ENCODE peak calls at places on chromosomes 11 and 22, in six cellular contexts. N, A, K, D, O and I are unnamed samples.

GRCh38 chr11:73991471-73992006 is 8.9 kb upstream of the UCP2 start:
- DNase-seq in N (no peak), A (no peak), K (no peak), D (peak), O (no peak), I (peak)

GRCh38 chr11:122976734-122977454 is 4.7 kb downstream of the BSX start:
- DNase-seq in N (no peak), A (no peak), K (no peak), D (no peak), O (no peak), I (no peak)

GRCh38 chr11:73323464-73323863 is 15.4 kb downstream of the ARHGEF17 start:
- DNase-seq in N (peak), A (peak), K (no peak), D (no peak), O (peak), I (no peak)

GRCh38 chr11:73145986-73146575 is 4.0 kb upstream of the FCHSD2 start:
- DNase-seq in N (no peak), A (no peak), K (no peak), D (no peak), O (no peak), I (no peak)

GRCh38 chr22:22048981-22049531 is 66.5 kb upstream of the TOP3B start:
- DNase-seq in N (no peak), A (no peak), K (no peak), D (no peak), O (no peak), I (peak)

GRCh38 chr22:43230983-43231723 is 44.2 kb upstream of the TTLL12 start:
- DNase-seq in N (peak), A (no peak), K (no peak), D (peak), O (peak), I (peak)

GRCh38 chr11:64522036-64522435 is 69.0 kb upstream of the SLC22A12 start:
- DNase-seq in N (no peak), A (no peak), K (no peak), D (no peak), O (no peak), I (no peak)

GRCh38 chr11:127612602-127613001 is 612.0 kb upstream of the KIRREL3 start:
- DNase-seq in N (no peak), A (no peak), K (no peak), D (no peak), O (no peak), I (no peak)

GRCh38 chr11:47185305-47186075 is 744 bp downstream of the PACSIN3 start:
- DNase-seq in N (peak), A (no peak), K (peak), D (no peak), O (no peak), I (no peak)

GRCh38 chr11:17412488-17413180 is 24.2 kb upstream of the KCNJ11 start:
- DNase-seq in N (peak), A (no peak), K (no peak), D (no peak), O (no peak), I (no peak)

GRCh38 chr11:1200611-1201191 is 22.2 kb upstream of the MUC5B start:
- DNase-seq in N (peak), A (peak), K (peak), D (no peak), O (no peak), I (no peak)

GRCh38 chr11:46294365-46295309 is 17.2 kb downstream of the CREB3L1 start:
- DNase-seq in N (no peak), A (peak), K (peak), D (no peak), O (peak), I (no peak)

GRCh38 chr11:85718991-85719807 is 33.2 kb upstream of the CCDC89 start:
- DNase-seq in N (no peak), A (peak), K (peak), D (no peak), O (peak), I (no peak)

DNA sequence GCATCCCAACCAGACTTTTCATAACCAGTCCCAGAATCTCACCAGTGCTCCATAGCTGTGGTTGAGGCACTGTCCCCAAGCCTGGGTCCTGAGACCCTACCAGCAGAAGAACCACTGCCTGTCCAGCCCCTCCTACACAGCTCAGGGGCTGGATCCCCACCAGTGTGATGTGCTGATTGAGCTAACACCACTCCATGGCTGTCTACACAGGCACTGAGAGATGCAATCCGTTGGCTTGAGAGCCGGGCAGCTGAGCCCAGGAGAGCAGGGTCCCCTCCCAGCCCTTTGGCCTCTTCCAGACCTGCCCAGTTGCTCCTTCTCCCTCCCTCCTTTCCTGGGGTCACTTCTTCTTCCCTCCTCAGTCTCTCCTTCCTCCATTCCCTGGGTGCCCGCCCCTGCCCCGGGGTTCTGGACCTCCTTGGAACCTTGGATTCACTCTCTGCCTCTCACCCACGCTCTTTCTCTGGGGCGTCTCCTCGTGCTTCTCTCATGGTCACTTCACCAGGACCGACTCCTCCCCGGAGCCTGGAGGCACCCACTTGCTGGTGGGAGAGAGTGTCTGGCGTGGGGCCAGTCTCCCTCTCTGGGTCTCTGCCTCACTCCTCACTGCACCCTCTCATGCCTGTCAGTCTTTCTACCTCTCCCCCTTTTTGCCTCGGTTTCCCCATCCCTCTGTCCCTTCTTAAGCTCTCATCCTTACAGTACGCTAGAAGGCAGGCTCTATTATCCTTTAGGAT is 705 bp upstream of the SCYL1 start:
- DNase-seq in N (peak), A (peak), K (no peak), D (no peak), O (no peak), I (no peak)
- H3K4me3 ChIP-seq in N (peak), A (no peak), K (peak), D (peak), O (peak), I (peak)

DNA sequence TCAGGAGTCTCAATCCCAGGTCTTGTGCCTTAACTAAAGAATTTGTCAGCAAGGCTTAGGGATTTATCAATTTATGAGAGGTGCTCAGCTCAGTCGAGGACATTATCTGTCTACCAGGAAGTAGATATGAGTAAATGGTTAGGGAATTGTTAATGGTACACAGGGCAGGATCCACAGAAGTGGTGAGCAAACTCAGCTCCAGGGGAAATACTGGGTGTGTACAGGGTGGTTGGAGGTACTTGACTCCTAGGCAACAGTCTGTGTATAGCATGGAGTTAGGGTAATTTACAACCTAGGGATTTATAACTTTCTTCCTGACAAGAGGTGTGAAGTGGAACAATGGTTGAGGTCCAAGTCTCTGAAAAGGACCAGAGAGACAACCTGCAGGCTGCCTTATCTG is 123.4 kb upstream of the OR9Q1 start:
- DNase-seq in N (no peak), A (no peak), K (peak), D (no peak), O (no peak), I (no peak)
- H3K4me3 ChIP-seq in N (no peak), A (no peak), K (no peak), D (no peak), O (no peak), I (no peak)

GRCh38 chr11:131880279-131880678 is 509.9 kb downstream of the NTM start:
- DNase-seq in N (no peak), A (no peak), K (no peak), D (no peak), O (no peak), I (no peak)
- H3K4me3 ChIP-seq in N (no peak), A (no peak), K (no peak), D (no peak), O (no peak), I (no peak)

DNA sequence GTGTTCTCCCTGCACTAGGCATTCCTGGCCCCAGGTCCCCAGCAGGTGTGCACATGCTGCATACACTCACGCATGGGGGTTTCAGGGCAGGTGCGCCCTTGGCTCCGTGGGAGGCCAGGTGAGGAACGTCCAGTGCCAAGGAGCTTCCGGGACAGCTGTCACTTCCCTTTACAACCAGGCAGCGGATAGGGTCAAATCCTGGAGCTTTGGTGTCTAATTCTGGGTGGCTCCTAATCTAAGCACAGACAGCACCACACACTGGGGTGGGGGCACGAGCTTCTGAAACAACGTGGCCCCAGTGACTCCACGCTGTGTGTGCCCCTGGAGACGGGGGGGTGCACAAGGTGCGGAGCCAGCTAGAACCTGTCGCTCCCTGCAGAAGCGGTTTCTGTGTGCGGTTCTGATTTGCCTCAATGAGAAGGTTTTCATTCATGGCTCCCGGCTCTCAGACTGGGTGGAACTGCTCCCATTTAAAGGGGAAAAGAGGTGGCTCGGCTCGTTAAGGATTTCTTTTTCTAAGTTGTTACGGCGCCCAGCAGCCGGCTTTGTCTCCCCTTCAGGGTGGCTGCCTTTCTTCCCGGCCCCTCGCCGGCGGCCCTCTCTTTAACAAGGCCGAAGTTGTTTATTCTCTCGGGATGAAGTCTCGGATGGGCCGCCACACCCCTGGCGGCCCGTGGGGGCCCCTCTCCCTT is 5.0 kb downstream of the CCND1 start:
- DNase-seq in N (no peak), A (peak), K (no peak), D (no peak), O (no peak), I (no peak)
- H3K4me3 ChIP-seq in N (no peak), A (no peak), K (no peak), D (no peak), O (no peak), I (no peak)

GRCh38 chr11:126113012-126113411 is 50.3 kb upstream of the CDON start:
- DNase-seq in N (no peak), A (no peak), K (peak), D (no peak), O (no peak), I (no peak)
- H3K4me3 ChIP-seq in N (no peak), A (no peak), K (no peak), D (no peak), O (no peak), I (no peak)